ENCODE peak calls at places on chromosome 10, in nine cellular contexts. One of them, this sample, is unnamed.

GRCh38 chr10:64626856-64627255 is 1105.7 kb downstream of the REEP3 start:
- DNase-seq in psoas muscle: no peak
- DNase-seq in PC-3: no peak
- DNase-seq in left lung: no peak
- DNase-seq in GM23338: no peak
- DNase-seq in upper lobe of right lung: no peak
- DNase-seq in fibroblast of lung: no peak
- DNase-seq in hepatocyte: no peak
- DNase-seq in upper lobe of left lung: no peak
- DNase-seq in this sample: no peak

GRCh38 chr10:71241114-71241898 is 28.9 kb downstream of the UNC5B start:
- DNase-seq in psoas muscle: peak; percentile 77
- DNase-seq in hepatocyte: no peak
- DNase-seq in upper lobe of right lung: no peak
- DNase-seq in GM23338: no peak
- DNase-seq in left lung: no peak
- DNase-seq in upper lobe of left lung: no peak
- DNase-seq in PC-3: no peak
- DNase-seq in fibroblast of lung: peak; percentile 83
- DNase-seq in this sample: no peak

GRCh38 chr10:2067015-2067414 is 329.7 kb upstream of the ADARB2 start:
- DNase-seq in PC-3: no peak
- DNase-seq in upper lobe of left lung: no peak
- DNase-seq in fibroblast of lung: no peak
- DNase-seq in psoas muscle: no peak
- DNase-seq in left lung: no peak
- DNase-seq in upper lobe of right lung: no peak
- DNase-seq in hepatocyte: no peak
- DNase-seq in GM23338: no peak
- DNase-seq in this sample: no peak

GRCh38 chr10:36492590-36493510 is 632.5 kb upstream of the ANKRD30A start:
- DNase-seq in PC-3: peak; percentile 99
- DNase-seq in hepatocyte: no peak
- DNase-seq in left lung: no peak
- DNase-seq in upper lobe of right lung: no peak
- DNase-seq in GM23338: no peak
- DNase-seq in psoas muscle: no peak
- DNase-seq in upper lobe of left lung: no peak
- DNase-seq in fibroblast of lung: peak; percentile 72
- DNase-seq in this sample: no peak

GRCh38 chr10:110209926-110210662 is 2.7 kb downstream of the MXI1 start:
- DNase-seq in left lung: peak; percentile 90
- DNase-seq in GM23338: peak; percentile 62
- DNase-seq in hepatocyte: peak; percentile 74
- DNase-seq in upper lobe of right lung: peak; percentile 75
- DNase-seq in fibroblast of lung: peak; percentile 29
- DNase-seq in upper lobe of left lung: peak; percentile 92
- DNase-seq in PC-3: peak; percentile 30
- DNase-seq in psoas muscle: peak; percentile 75
- DNase-seq in this sample: peak; percentile 69

GRCh38 chr10:29951441-29951931 is 107.9 kb downstream of the JCAD start:
- DNase-seq in left lung: no peak
- DNase-seq in PC-3: no peak
- DNase-seq in upper lobe of right lung: no peak
- DNase-seq in upper lobe of left lung: no peak
- DNase-seq in hepatocyte: no peak
- DNase-seq in fibroblast of lung: peak; percentile 76
- DNase-seq in psoas muscle: no peak
- DNase-seq in GM23338: no peak
- DNase-seq in this sample: no peak

GRCh38 chr10:110500515-110500905 is 2.8 kb downstream of the DUSP5 start:
- DNase-seq in upper lobe of right lung: no peak
- DNase-seq in fibroblast of lung: peak; percentile 84
- DNase-seq in hepatocyte: peak; percentile 46
- DNase-seq in GM23338: no peak
- DNase-seq in PC-3: peak; percentile 77
- DNase-seq in upper lobe of left lung: no peak
- DNase-seq in left lung: no peak
- DNase-seq in psoas muscle: no peak
- DNase-seq in this sample: no peak

GRCh38 chr10:43340101-43340500 is 31.3 kb upstream of the FXYD4 start:
- DNase-seq in fibroblast of lung: no peak
- DNase-seq in left lung: no peak
- DNase-seq in GM23338: no peak
- DNase-seq in PC-3: no peak
- DNase-seq in upper lobe of left lung: no peak
- DNase-seq in upper lobe of right lung: no peak
- DNase-seq in hepatocyte: no peak
- DNase-seq in psoas muscle: no peak
- DNase-seq in this sample: no peak

GRCh38 chr10:22252286-22252800 is 34.5 kb upstream of the EBLN1 start:
- DNase-seq in upper lobe of left lung: peak; percentile 92
- DNase-seq in upper lobe of right lung: peak; percentile 81
- DNase-seq in left lung: peak; percentile 87
- DNase-seq in hepatocyte: peak; percentile 53
- DNase-seq in fibroblast of lung: peak; percentile 60
- DNase-seq in GM23338: no peak
- DNase-seq in psoas muscle: peak; percentile 84
- DNase-seq in PC-3: no peak
- DNase-seq in this sample: peak; percentile 61

GRCh38 chr10:3887885-3888476 is 103.0 kb upstream of the KLF6 start:
- DNase-seq in hepatocyte: peak; percentile 77
- DNase-seq in PC-3: peak; percentile 64
- DNase-seq in upper lobe of left lung: no peak
- DNase-seq in fibroblast of lung: peak; percentile 95
- DNase-seq in GM23338: peak; percentile 73
- DNase-seq in left lung: no peak
- DNase-seq in psoas muscle: no peak
- DNase-seq in upper lobe of right lung: no peak
- DNase-seq in this sample: no peak

GRCh38 chr10:126969310-126969709 is 64.1 kb downstream of the DOCK1 start:
- DNase-seq in psoas muscle: no peak
- DNase-seq in PC-3: peak; percentile 56
- DNase-seq in upper lobe of left lung: no peak
- DNase-seq in upper lobe of right lung: no peak
- DNase-seq in left lung: no peak
- DNase-seq in fibroblast of lung: no peak
- DNase-seq in hepatocyte: peak; percentile 31
- DNase-seq in GM23338: peak; percentile 62
- DNase-seq in this sample: no peak

GRCh38 chr10:71749396-71749795 is 23.9 kb downstream of the VSIR start:
- DNase-seq in psoas muscle: peak; percentile 35
- DNase-seq in fibroblast of lung: no peak
- DNase-seq in upper lobe of left lung: no peak
- DNase-seq in PC-3: no peak
- DNase-seq in upper lobe of right lung: no peak
- DNase-seq in GM23338: no peak
- DNase-seq in left lung: no peak
- DNase-seq in hepatocyte: no peak
- DNase-seq in this sample: no peak

GRCh38 chr10:92124524-92125168 is 166.2 kb downstream of the CPEB3 start:
- DNase-seq in upper lobe of right lung: no peak
- DNase-seq in left lung: no peak
- DNase-seq in GM23338: no peak
- DNase-seq in psoas muscle: no peak
- DNase-seq in fibroblast of lung: peak; percentile 93
- DNase-seq in hepatocyte: peak; percentile 58
- DNase-seq in PC-3: peak; percentile 83
- DNase-seq in upper lobe of left lung: no peak
- DNase-seq in this sample: no peak

DNA sequence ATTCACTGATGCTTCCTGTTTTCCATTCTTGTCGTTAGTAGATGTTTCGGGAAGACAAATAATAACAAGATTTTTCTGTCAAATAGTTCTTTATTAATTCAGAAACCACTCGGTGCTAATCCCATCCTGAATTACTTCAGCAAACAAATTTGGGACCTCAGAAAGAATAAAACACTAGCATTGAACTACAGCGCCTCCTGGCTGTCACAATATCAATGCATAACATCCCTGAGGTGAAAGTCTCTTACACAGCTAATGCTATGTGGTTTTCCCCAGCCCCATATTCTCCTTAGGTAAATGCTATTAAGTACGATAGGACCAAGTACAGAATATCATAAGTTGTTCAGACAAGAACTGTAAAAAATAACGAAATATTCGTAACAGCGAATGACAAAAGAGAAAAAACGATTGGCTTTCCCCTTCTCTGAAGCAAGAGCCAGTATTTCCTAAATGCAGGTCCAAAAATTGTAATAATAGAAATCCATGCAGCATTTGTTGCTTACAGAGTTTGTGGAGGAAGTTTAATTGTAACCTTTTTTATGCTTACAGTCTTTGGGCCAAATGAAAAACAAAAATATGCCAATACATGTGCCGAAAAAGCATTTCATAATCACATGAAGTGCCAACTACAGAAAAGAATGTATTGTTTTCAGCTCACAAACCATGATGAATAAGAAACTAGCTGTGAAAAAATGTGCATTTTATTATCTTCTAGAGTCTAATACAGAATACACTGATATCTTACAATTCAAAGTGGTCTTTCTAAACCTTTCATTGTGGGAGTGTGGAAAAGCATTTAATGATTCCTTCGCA is 47.3 kb downstream of the MYPN start:
- DNase-seq in left lung: no peak
- DNase-seq in upper lobe of right lung: no peak
- DNase-seq in upper lobe of left lung: no peak
- DNase-seq in PC-3: peak; percentile 97
- DNase-seq in fibroblast of lung: peak; percentile 57
- DNase-seq in psoas muscle: no peak
- DNase-seq in GM23338: peak; percentile 87
- DNase-seq in hepatocyte: peak; percentile 63
- DNase-seq in this sample: no peak
- H3K27ac ChIP-seq in left lung: no peak overlapping the region
- H3K27ac ChIP-seq in upper lobe of right lung: no peak overlapping the region
- H3K27ac ChIP-seq in upper lobe of left lung: no peak overlapping the region
- H3K27ac ChIP-seq in PC-3: peak overlapping the region; percentile 85
- H3K27ac ChIP-seq in fibroblast of lung: peak overlapping the region; percentile 91
- H3K27ac ChIP-seq in psoas muscle: peak overlapping the region; percentile 85
- H3K27ac ChIP-seq in GM23338: no peak overlapping the region
- H3K27ac ChIP-seq in hepatocyte: no peak overlapping the region
- H3K27ac ChIP-seq in this sample: no peak overlapping the region

GRCh38 chr10:76309744-76310441 is 878.5 kb downstream of the LRMDA start:
- DNase-seq in upper lobe of right lung: no peak
- DNase-seq in upper lobe of left lung: no peak
- DNase-seq in psoas muscle: no peak
- DNase-seq in GM23338: no peak
- DNase-seq in left lung: no peak
- DNase-seq in PC-3: no peak
- DNase-seq in hepatocyte: no peak
- DNase-seq in fibroblast of lung: peak; percentile 98
- DNase-seq in this sample: no peak
- H3K27ac ChIP-seq in upper lobe of right lung: no peak overlapping the region
- H3K27ac ChIP-seq in upper lobe of left lung: no peak overlapping the region
- H3K27ac ChIP-seq in psoas muscle: no peak overlapping the region
- H3K27ac ChIP-seq in GM23338: no peak overlapping the region
- H3K27ac ChIP-seq in left lung: no peak overlapping the region
- H3K27ac ChIP-seq in PC-3: no peak overlapping the region
- H3K27ac ChIP-seq in hepatocyte: peak overlapping the region; percentile 35
- H3K27ac ChIP-seq in fibroblast of lung: no peak overlapping the region
- H3K27ac ChIP-seq in this sample: no peak overlapping the region

GRCh38 chr10:113121153-113121552 is 171.1 kb downstream of the TCF7L2 start:
- DNase-seq in PC-3: no peak
- DNase-seq in fibroblast of lung: no peak
- DNase-seq in left lung: no peak
- DNase-seq in hepatocyte: no peak
- DNase-seq in GM23338: peak; percentile 51
- DNase-seq in upper lobe of left lung: no peak
- DNase-seq in psoas muscle: no peak
- DNase-seq in upper lobe of right lung: no peak
- DNase-seq in this sample: no peak
- H3K27ac ChIP-seq in PC-3: no peak overlapping the region
- H3K27ac ChIP-seq in fibroblast of lung: no peak overlapping the region
- H3K27ac ChIP-seq in left lung: no peak overlapping the region
- H3K27ac ChIP-seq in hepatocyte: no peak overlapping the region
- H3K27ac ChIP-seq in GM23338: no peak overlapping the region
- H3K27ac ChIP-seq in upper lobe of left lung: no peak overlapping the region
- H3K27ac ChIP-seq in psoas muscle: no peak overlapping the region
- H3K27ac ChIP-seq in upper lobe of right lung: no peak overlapping the region
- H3K27ac ChIP-seq in this sample: no peak overlapping the region

GRCh38 chr10:12376211-12376610 is 26.9 kb downstream of the CAMK1D start:
- DNase-seq in fibroblast of lung: no peak
- DNase-seq in PC-3: no peak
- DNase-seq in psoas muscle: no peak
- DNase-seq in left lung: no peak
- DNase-seq in hepatocyte: no peak
- DNase-seq in upper lobe of left lung: no peak
- DNase-seq in GM23338: no peak
- DNase-seq in upper lobe of right lung: no peak
- DNase-seq in this sample: no peak

GRCh38 chr10:12380999-12381398 is 31.7 kb downstream of the CAMK1D start:
- DNase-seq in left lung: no peak
- DNase-seq in PC-3: no peak
- DNase-seq in fibroblast of lung: no peak
- DNase-seq in upper lobe of right lung: no peak
- DNase-seq in GM23338: no peak
- DNase-seq in psoas muscle: no peak
- DNase-seq in hepatocyte: no peak
- DNase-seq in upper lobe of left lung: no peak
- DNase-seq in this sample: no peak

GRCh38 chr10:12375076-12375504 is 25.7 kb downstream of the CAMK1D start:
- DNase-seq in PC-3: no peak
- DNase-seq in fibroblast of lung: peak; percentile 52
- DNase-seq in hepatocyte: no peak
- DNase-seq in GM23338: no peak
- DNase-seq in upper lobe of right lung: no peak
- DNase-seq in upper lobe of left lung: no peak
- DNase-seq in left lung: no peak
- DNase-seq in psoas muscle: no peak
- DNase-seq in this sample: no peak

GRCh38 chr10:12381536-12382156 is 32.3 kb downstream of the CAMK1D start:
- DNase-seq in GM23338: no peak
- DNase-seq in left lung: no peak
- DNase-seq in fibroblast of lung: no peak
- DNase-seq in upper lobe of left lung: no peak
- DNase-seq in PC-3: no peak
- DNase-seq in hepatocyte: no peak
- DNase-seq in psoas muscle: no peak
- DNase-seq in upper lobe of right lung: no peak
- DNase-seq in this sample: no peak

DNA sequence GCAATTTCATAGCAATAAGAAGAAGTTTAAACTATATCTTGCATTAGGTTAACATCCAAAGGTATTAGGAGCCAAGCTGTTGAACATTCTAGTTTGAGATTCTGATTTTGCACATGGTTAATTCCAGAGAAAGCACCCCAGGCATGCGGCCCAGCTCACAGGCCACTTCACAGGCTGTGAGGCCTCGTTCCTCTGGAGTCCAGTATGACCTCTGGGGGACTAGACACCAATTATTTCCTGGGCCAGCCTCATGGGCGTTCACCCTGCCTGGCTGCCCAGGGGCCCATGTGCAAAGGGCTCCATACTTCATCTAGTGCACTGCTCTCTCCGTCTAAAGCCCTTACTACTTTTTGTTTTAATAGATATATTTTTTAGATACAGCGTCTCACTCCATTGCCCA is 28.5 kb downstream of the CAMK1D start:
- DNase-seq in GM23338: no peak
- DNase-seq in hepatocyte: no peak
- DNase-seq in upper lobe of right lung: no peak
- DNase-seq in fibroblast of lung: no peak
- DNase-seq in PC-3: no peak
- DNase-seq in upper lobe of left lung: no peak
- DNase-seq in left lung: no peak
- DNase-seq in psoas muscle: no peak
- DNase-seq in this sample: no peak
- H3K27ac ChIP-seq in GM23338: no peak overlapping the region
- H3K27ac ChIP-seq in hepatocyte: no peak overlapping the region
- H3K27ac ChIP-seq in upper lobe of right lung: no peak overlapping the region
- H3K27ac ChIP-seq in fibroblast of lung: no peak overlapping the region
- H3K27ac ChIP-seq in PC-3: no peak overlapping the region
- H3K27ac ChIP-seq in upper lobe of left lung: no peak overlapping the region
- H3K27ac ChIP-seq in left lung: no peak overlapping the region
- H3K27ac ChIP-seq in psoas muscle: no peak overlapping the region
- H3K27ac ChIP-seq in this sample: no peak overlapping the region

This sample was measured in lower lobe of right lung.